ENCODE peak calls at places on chromosomes 16 and 17, in five cellular contexts. One of them, this sample, is unnamed.

GRCh38 chr17:81518785-81519283 is 6.2 kb upstream of the ACTG1 start:
- DNase-seq in heart right ventricle: no peak
- DNase-seq in dorsolateral prefrontal cortex: no peak
- DNase-seq in occipital lobe: no peak
- DNase-seq in cardiac fibroblast: peak
- DNase-seq in this sample: no peak

GRCh38 chr17:40311575-40311974 is 2.6 kb downstream of the RARA start:
- DNase-seq in dorsolateral prefrontal cortex: peak
- DNase-seq in occipital lobe: no peak
- DNase-seq in heart right ventricle: peak
- DNase-seq in cardiac fibroblast: no peak
- DNase-seq in this sample: no peak

GRCh38 chr16:67339453-67339852 is 12.8 kb downstream of the LRRC36 start:
- DNase-seq in cardiac fibroblast: peak
- DNase-seq in dorsolateral prefrontal cortex: no peak
- DNase-seq in occipital lobe: no peak
- DNase-seq in heart right ventricle: no peak
- DNase-seq in this sample: no peak

GRCh38 chr17:48021964-48022363 is 15.6 kb downstream of the COPZ2 start:
- DNase-seq in dorsolateral prefrontal cortex: no peak
- DNase-seq in occipital lobe: no peak
- DNase-seq in heart right ventricle: no peak
- DNase-seq in cardiac fibroblast: no peak
- DNase-seq in this sample: no peak

GRCh38 chr17:43982171-43982570 is 22.3 kb upstream of the NAGS start:
- DNase-seq in dorsolateral prefrontal cortex: no peak
- DNase-seq in heart right ventricle: no peak
- DNase-seq in occipital lobe: no peak
- DNase-seq in cardiac fibroblast: no peak
- DNase-seq in this sample: no peak

GRCh38 chr17:42378597-42379594 is 9.3 kb downstream of the STAT3 start:
- DNase-seq in occipital lobe: no peak
- DNase-seq in cardiac fibroblast: peak
- DNase-seq in heart right ventricle: peak
- DNase-seq in dorsolateral prefrontal cortex: no peak
- DNase-seq in this sample: peak

GRCh38 chr17:55825213-55825612 is 74.4 kb downstream of the PCTP start:
- DNase-seq in cardiac fibroblast: peak
- DNase-seq in heart right ventricle: no peak
- DNase-seq in dorsolateral prefrontal cortex: no peak
- DNase-seq in occipital lobe: no peak
- DNase-seq in this sample: no peak

GRCh38 chr17:2925011-2925410 is 128.8 kb downstream of the RAP1GAP2 start:
- DNase-seq in cardiac fibroblast: no peak
- DNase-seq in occipital lobe: no peak
- DNase-seq in dorsolateral prefrontal cortex: no peak
- DNase-seq in heart right ventricle: no peak
- DNase-seq in this sample: no peak

GRCh38 chr17:82018152-82019041 is 4.3 kb downstream of the CENPX start:
- DNase-seq in cardiac fibroblast: no peak
- DNase-seq in occipital lobe: no peak
- DNase-seq in heart right ventricle: no peak
- DNase-seq in dorsolateral prefrontal cortex: no peak
- DNase-seq in this sample: no peak

GRCh38 chr17:62761884-62762283 is 46.2 kb downstream of the MARCHF10 start:
- DNase-seq in heart right ventricle: no peak
- DNase-seq in cardiac fibroblast: no peak
- DNase-seq in occipital lobe: no peak
- DNase-seq in dorsolateral prefrontal cortex: no peak
- DNase-seq in this sample: no peak

GRCh38 chr17:77256710-77257109 is 115.9 kb downstream of the SEC14L1 start:
- DNase-seq in occipital lobe: no peak
- DNase-seq in heart right ventricle: no peak
- DNase-seq in cardiac fibroblast: no peak
- DNase-seq in dorsolateral prefrontal cortex: no peak
- DNase-seq in this sample: no peak

GRCh38 chr16:85176541-85177447 is 64.5 kb upstream of the CIBAR2 start:
- DNase-seq in cardiac fibroblast: no peak
- DNase-seq in occipital lobe: no peak
- DNase-seq in heart right ventricle: no peak
- DNase-seq in dorsolateral prefrontal cortex: no peak
- DNase-seq in this sample: no peak

GRCh38 chr16:66898207-66898606 is 17.9 kb downstream of the PDP2 start:
- DNase-seq in occipital lobe: no peak
- DNase-seq in dorsolateral prefrontal cortex: no peak
- DNase-seq in heart right ventricle: no peak
- DNase-seq in cardiac fibroblast: no peak
- DNase-seq in this sample: no peak

This sample was measured in GM12878.